ENCODE peak calls at places on chromosomes 3 and 15, in eight cellular contexts. One of them, this sample, is unnamed.

GRCh38 chr3:4326868-4327267 is 23.7 kb downstream of the SETMAR start:
- DNase-seq in stomach: no peak
- DNase-seq in right lobe of liver: no peak
- DNase-seq in IMR-90: no peak
- DNase-seq in body of pancreas: no peak
- DNase-seq in prostate gland: no peak
- DNase-seq in endothelial cell of umbilical vein: no peak
- DNase-seq in ovary: no peak
- DNase-seq in this sample: no peak

GRCh38 chr3:101847328-101847727 is 2.0 kb upstream of the NFKBIZ start:
- DNase-seq in endothelial cell of umbilical vein: no peak
- DNase-seq in IMR-90: no peak
- DNase-seq in prostate gland: no peak
- DNase-seq in stomach: no peak
- DNase-seq in body of pancreas: no peak
- DNase-seq in ovary: no peak
- DNase-seq in right lobe of liver: no peak
- DNase-seq in this sample: no peak

GRCh38 chr3:72628065-72628464 is 220.2 kb downstream of the SHQ1 start:
- DNase-seq in stomach: no peak
- DNase-seq in body of pancreas: no peak
- DNase-seq in prostate gland: peak
- DNase-seq in IMR-90: no peak
- DNase-seq in right lobe of liver: no peak
- DNase-seq in endothelial cell of umbilical vein: no peak
- DNase-seq in ovary: no peak
- DNase-seq in this sample: no peak

GRCh38 chr3:169678122-169678521 is 14.6 kb upstream of the MECOM start:
- DNase-seq in stomach: no peak
- DNase-seq in prostate gland: no peak
- DNase-seq in ovary: no peak
- DNase-seq in right lobe of liver: no peak
- DNase-seq in endothelial cell of umbilical vein: no peak
- DNase-seq in IMR-90: no peak
- DNase-seq in body of pancreas: no peak
- DNase-seq in this sample: no peak

GRCh38 chr3:16305121-16305541 is 40.1 kb downstream of the OXNAD1 start:
- DNase-seq in body of pancreas: no peak
- DNase-seq in endothelial cell of umbilical vein: no peak
- DNase-seq in right lobe of liver: peak
- DNase-seq in IMR-90: no peak
- DNase-seq in prostate gland: no peak
- DNase-seq in stomach: no peak
- DNase-seq in ovary: no peak
- DNase-seq in this sample: no peak

GRCh38 chr3:48847053-48847585 is 555 bp downstream of the PRKAR2A start:
- DNase-seq in IMR-90: peak
- DNase-seq in prostate gland: peak
- DNase-seq in stomach: peak
- DNase-seq in endothelial cell of umbilical vein: peak
- DNase-seq in body of pancreas: peak
- DNase-seq in right lobe of liver: peak
- DNase-seq in ovary: peak
- DNase-seq in this sample: peak

GRCh38 chr15:66838671-66839239 is 136.7 kb downstream of the SMAD6 start:
- DNase-seq in right lobe of liver: no peak
- DNase-seq in ovary: no peak
- DNase-seq in prostate gland: no peak
- DNase-seq in IMR-90: peak
- DNase-seq in endothelial cell of umbilical vein: peak
- DNase-seq in body of pancreas: no peak
- DNase-seq in stomach: no peak
- DNase-seq in this sample: no peak

GRCh38 chr3:53224026-53224425 is 31.8 kb downstream of the TKT start:
- DNase-seq in endothelial cell of umbilical vein: no peak
- DNase-seq in prostate gland: no peak
- DNase-seq in body of pancreas: no peak
- DNase-seq in IMR-90: no peak
- DNase-seq in ovary: no peak
- DNase-seq in right lobe of liver: no peak
- DNase-seq in stomach: no peak
- DNase-seq in this sample: no peak

GRCh38 chr3:48408823-48409281 is 21.0 kb downstream of the PLXNB1 start:
- DNase-seq in body of pancreas: no peak
- DNase-seq in right lobe of liver: peak
- DNase-seq in IMR-90: no peak
- DNase-seq in ovary: peak
- DNase-seq in prostate gland: no peak
- DNase-seq in stomach: peak
- DNase-seq in endothelial cell of umbilical vein: no peak
- DNase-seq in this sample: peak

GRCh38 chr3:192449036-192449435 is 278.3 kb downstream of the FGF12 start:
- DNase-seq in body of pancreas: peak
- DNase-seq in endothelial cell of umbilical vein: no peak
- DNase-seq in prostate gland: no peak
- DNase-seq in stomach: no peak
- DNase-seq in right lobe of liver: no peak
- DNase-seq in IMR-90: no peak
- DNase-seq in ovary: no peak
- DNase-seq in this sample: no peak

GRCh38 chr15:64288999-64289398 is 67.0 kb downstream of the CSNK1G1 start:
- DNase-seq in stomach: no peak
- DNase-seq in endothelial cell of umbilical vein: no peak
- DNase-seq in body of pancreas: no peak
- DNase-seq in IMR-90: no peak
- DNase-seq in ovary: no peak
- DNase-seq in prostate gland: no peak
- DNase-seq in right lobe of liver: no peak
- DNase-seq in this sample: no peak

GRCh38 chr3:197446713-197447455 is 108.9 kb downstream of the BDH1 start:
- DNase-seq in prostate gland: no peak
- DNase-seq in ovary: no peak
- DNase-seq in body of pancreas: no peak
- DNase-seq in IMR-90: no peak
- DNase-seq in endothelial cell of umbilical vein: no peak
- DNase-seq in right lobe of liver: no peak
- DNase-seq in stomach: no peak
- DNase-seq in this sample: no peak

GRCh38 chr15:81887913-81888312 is 157.9 kb downstream of the MEX3B start:
- DNase-seq in IMR-90: peak
- DNase-seq in body of pancreas: no peak
- DNase-seq in right lobe of liver: no peak
- DNase-seq in ovary: no peak
- DNase-seq in prostate gland: no peak
- DNase-seq in endothelial cell of umbilical vein: no peak
- DNase-seq in stomach: no peak
- DNase-seq in this sample: no peak

DNA sequence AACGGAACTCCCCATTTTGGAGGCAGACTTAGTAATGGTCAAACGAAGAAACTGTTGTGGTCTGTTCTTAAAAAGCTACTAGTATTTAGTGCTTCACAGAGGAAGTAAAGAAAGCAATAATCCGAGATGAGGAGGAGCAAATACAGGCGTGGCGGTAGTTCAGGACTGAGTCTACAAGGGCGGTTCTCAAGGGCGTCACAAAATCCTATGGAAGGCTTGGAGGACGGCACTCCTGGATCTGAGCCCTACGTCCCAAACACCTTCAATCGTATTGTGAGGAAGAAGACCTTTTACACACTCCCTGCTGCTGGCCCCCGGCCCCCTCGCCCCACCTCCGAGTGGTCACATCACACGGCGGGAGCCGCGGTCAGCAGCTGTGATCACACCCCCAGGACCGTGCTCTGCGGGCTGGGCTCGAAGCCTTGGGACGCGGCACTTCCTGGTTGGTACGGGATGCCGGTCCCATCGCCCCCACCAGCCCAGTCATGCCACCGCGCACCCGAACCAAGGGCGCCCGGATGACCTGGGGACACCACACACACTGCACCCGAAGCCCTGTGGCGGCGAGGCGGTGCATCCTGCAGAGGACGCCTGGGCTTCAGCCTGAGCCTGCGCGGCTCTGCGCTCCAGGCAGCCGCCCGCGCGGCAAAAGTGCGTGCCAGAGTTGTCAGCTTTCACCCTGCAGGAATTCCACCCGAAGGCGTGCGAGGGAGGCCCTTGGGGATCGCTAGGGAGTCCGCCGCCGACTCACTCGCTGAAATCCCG is 588 bp downstream of the PLD1 start:
- DNase-seq in ovary: peak
- DNase-seq in IMR-90: peak
- DNase-seq in endothelial cell of umbilical vein: peak
- DNase-seq in body of pancreas: peak
- DNase-seq in prostate gland: no peak
- DNase-seq in right lobe of liver: peak
- DNase-seq in stomach: peak
- DNase-seq in this sample: peak
- TF ChIP-seq POLR2A in ovary: no peak
- TF ChIP-seq POLR2A in IMR-90: no peak
- TF ChIP-seq POLR2A in endothelial cell of umbilical vein: peak
- TF ChIP-seq POLR2A in body of pancreas: no peak
- TF ChIP-seq POLR2A in prostate gland: no peak
- TF ChIP-seq POLR2A in right lobe of liver: no peak
- TF ChIP-seq POLR2A in stomach: no peak
- TF ChIP-seq POLR2A in this sample: no peak

GRCh38 chr3:24133942-24134341 is 188.9 kb downstream of the NR1D2 start:
- DNase-seq in IMR-90: no peak
- DNase-seq in endothelial cell of umbilical vein: no peak
- DNase-seq in ovary: no peak
- DNase-seq in body of pancreas: no peak
- DNase-seq in prostate gland: peak
- DNase-seq in stomach: no peak
- DNase-seq in right lobe of liver: no peak
- DNase-seq in this sample: no peak

GRCh38 chr3:24133441-24133840 is 188.4 kb downstream of the NR1D2 start:
- DNase-seq in endothelial cell of umbilical vein: no peak
- DNase-seq in ovary: no peak
- DNase-seq in stomach: no peak
- DNase-seq in IMR-90: no peak
- DNase-seq in body of pancreas: no peak
- DNase-seq in prostate gland: no peak
- DNase-seq in right lobe of liver: no peak
- DNase-seq in this sample: no peak

GRCh38 chr3:24128195-24129005 is 183.3 kb downstream of the NR1D2 start:
- DNase-seq in endothelial cell of umbilical vein: no peak
- DNase-seq in IMR-90: peak
- DNase-seq in ovary: no peak
- DNase-seq in right lobe of liver: no peak
- DNase-seq in body of pancreas: no peak
- DNase-seq in stomach: no peak
- DNase-seq in prostate gland: no peak
- DNase-seq in this sample: no peak

GRCh38 chr3:24135280-24135679 is 190.2 kb downstream of the NR1D2 start:
- DNase-seq in ovary: no peak
- DNase-seq in stomach: no peak
- DNase-seq in right lobe of liver: no peak
- DNase-seq in prostate gland: no peak
- DNase-seq in IMR-90: no peak
- DNase-seq in endothelial cell of umbilical vein: no peak
- DNase-seq in body of pancreas: no peak
- DNase-seq in this sample: no peak

DNA sequence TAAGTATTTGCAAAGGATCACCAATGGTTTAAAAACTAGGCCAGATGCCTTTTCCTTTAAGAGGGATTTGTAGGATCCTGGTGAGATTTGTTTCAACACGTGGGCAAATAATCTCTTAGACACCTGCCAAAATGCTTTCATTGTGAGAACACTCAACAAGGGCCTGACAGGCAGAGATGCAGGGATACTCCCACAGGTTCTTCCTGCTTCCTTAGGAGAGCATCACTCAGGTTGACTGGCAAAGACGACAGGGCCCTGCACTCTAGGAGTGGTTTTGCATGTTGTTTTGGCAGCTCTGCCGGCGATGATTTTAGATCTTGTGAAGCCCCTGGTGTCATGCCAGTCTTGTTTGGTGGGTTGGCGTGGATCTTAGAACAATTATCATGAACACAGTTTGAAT is 184.5 kb downstream of the NR1D2 start:
- DNase-seq in right lobe of liver: no peak
- DNase-seq in stomach: no peak
- DNase-seq in ovary: no peak
- DNase-seq in body of pancreas: no peak
- DNase-seq in endothelial cell of umbilical vein: no peak
- DNase-seq in IMR-90: no peak
- DNase-seq in prostate gland: peak
- DNase-seq in this sample: no peak
- H3K27ac ChIP-seq in right lobe of liver: no peak
- H3K27ac ChIP-seq in stomach: no peak
- H3K27ac ChIP-seq in ovary: no peak
- H3K27ac ChIP-seq in body of pancreas: no peak
- H3K27ac ChIP-seq in endothelial cell of umbilical vein: no peak
- H3K27ac ChIP-seq in IMR-90: no peak
- H3K27ac ChIP-seq in prostate gland: no peak
- H3K27ac ChIP-seq in this sample: no peak

DNA sequence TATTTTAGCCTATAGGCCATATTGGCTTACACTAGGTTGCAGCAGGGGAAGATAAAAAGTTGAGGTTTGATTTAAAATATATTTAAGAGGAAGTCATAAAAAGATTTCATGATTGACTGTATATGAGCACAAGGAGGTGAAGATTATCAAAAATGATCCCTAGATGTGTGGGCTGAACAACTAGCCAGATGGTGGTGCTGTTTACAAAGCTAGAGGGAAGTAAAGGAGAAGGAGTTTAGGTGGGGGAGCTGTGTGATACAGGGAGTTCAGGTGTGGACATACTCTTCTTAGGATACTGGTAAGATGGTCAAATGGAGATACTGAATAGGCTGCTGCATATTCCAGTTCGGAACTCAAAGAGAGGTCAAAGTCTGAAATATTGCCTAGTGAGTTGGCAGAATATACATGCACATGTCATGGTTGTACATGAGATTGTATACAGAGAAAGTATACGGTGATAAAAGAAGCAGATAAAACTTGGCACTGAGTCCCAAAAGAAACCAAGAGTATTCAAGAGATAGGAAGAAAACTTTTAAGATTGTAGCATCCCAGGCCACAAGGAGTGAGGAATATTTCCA is 727.8 kb downstream of the NLGN1 start:
- DNase-seq in ovary: no peak
- DNase-seq in right lobe of liver: no peak
- DNase-seq in prostate gland: no peak
- DNase-seq in IMR-90: peak
- DNase-seq in endothelial cell of umbilical vein: peak
- DNase-seq in stomach: no peak
- DNase-seq in body of pancreas: no peak
- DNase-seq in this sample: peak
- TF ChIP-seq CTCF in ovary: no peak
- TF ChIP-seq CTCF in right lobe of liver: peak
- TF ChIP-seq CTCF in prostate gland: no peak
- TF ChIP-seq CTCF in IMR-90: peak
- TF ChIP-seq CTCF in endothelial cell of umbilical vein: peak
- TF ChIP-seq CTCF in stomach: no peak
- TF ChIP-seq CTCF in body of pancreas: no peak
- TF ChIP-seq CTCF in this sample: peak

DNA sequence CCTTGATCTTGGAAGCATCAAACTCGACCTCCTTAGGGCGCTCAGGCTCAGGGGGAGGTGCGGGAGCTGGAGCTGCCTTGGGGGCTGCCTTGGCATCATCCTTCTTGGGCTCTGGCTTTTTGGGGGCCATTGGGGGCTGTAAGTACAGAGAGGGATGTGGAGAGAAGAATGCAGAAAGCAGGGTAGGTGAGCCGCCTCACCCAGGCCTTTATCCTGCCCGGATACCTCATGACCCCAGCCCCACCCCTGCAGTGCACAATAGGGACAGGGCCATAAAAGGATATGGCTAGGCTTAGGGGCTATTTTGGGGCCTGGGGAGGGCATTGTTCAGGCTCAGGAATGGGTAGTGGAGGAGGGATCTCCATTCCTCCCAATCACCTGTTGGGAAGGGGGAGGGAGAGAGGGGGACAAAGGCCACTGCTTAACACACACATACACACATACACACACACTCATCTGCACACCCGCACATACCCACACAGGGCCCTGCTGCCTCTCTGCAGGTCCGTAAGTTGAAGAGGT is at the start of gene MYL3:
- DNase-seq in IMR-90: no peak
- DNase-seq in ovary: peak
- DNase-seq in prostate gland: no peak
- DNase-seq in right lobe of liver: no peak
- DNase-seq in body of pancreas: no peak
- DNase-seq in endothelial cell of umbilical vein: no peak
- DNase-seq in stomach: no peak
- DNase-seq in this sample: no peak
- TF ChIP-seq POLR2A in IMR-90: no peak
- TF ChIP-seq POLR2A in ovary: no peak
- TF ChIP-seq POLR2A in prostate gland: no peak
- TF ChIP-seq POLR2A in right lobe of liver: no peak
- TF ChIP-seq POLR2A in body of pancreas: no peak
- TF ChIP-seq POLR2A in endothelial cell of umbilical vein: no peak
- TF ChIP-seq POLR2A in stomach: no peak
- TF ChIP-seq POLR2A in this sample: no peak

This sample was measured in testis.